ENCODE peak calls at places on chromosomes 11 and 22, in eight cellular contexts. Y is ovary; M is CD8-positive, alpha-beta T cell; O is heart left ventricle; P is spleen; Z is Caco-2; W is psoas muscle; S is pancreas. D is an unnamed sample.

GRCh38 chr11:15605094-15605493 is 490.4 kb downstream of the INSC start:
- DNase-seq in Y (no peak), M (no peak), O (peak; percentile 42), P (no peak), Z (no peak), W (no peak), S (no peak), D (peak; percentile 10)

GRCh38 chr11:123363556-123363955 is 66.5 kb upstream of the GRAMD1B start:
- DNase-seq in Y (no peak), M (no peak), O (peak; percentile 43), P (no peak), Z (no peak), W (no peak), S (no peak), D (no peak)

GRCh38 chr11:130156108-130157022 is 3.2 kb upstream of the ST14 start:
- DNase-seq in Y (no peak), M (no peak), O (no peak), P (no peak), Z (no peak), W (no peak), S (no peak), D (peak; percentile 45)

GRCh38 chr11:1298695-1299492 is 10.5 kb downstream of the TOLLIP start:
- DNase-seq in Y (peak; percentile 73), M (no peak), O (peak; percentile 49), P (peak; percentile 90), Z (peak; percentile 91), W (peak; percentile 94), S (peak; percentile 82), D (peak; percentile 83)

GRCh38 chr22:50576070-50576469 is 2.2 kb downstream of the CPT1B start:
- DNase-seq in Y (no peak), M (no peak), O (no peak), P (no peak), Z (peak; percentile 67), W (no peak), S (no peak), D (no peak)

GRCh38 chr11:134665571-134666268 is 253.7 kb upstream of the B3GAT1 start:
- DNase-seq in Y (no peak), M (no peak), O (no peak), P (no peak), Z (no peak), W (no peak), S (peak; percentile 28), D (no peak)

GRCh38 chr11:133946541-133947297 is 10.0 kb downstream of the IGSF9B start:
- DNase-seq in Y (no peak), M (no peak), O (peak; percentile 62), P (peak; percentile 69), Z (no peak), W (no peak), S (peak; percentile 47), D (no peak)

GRCh38 chr11:116853461-116854073 is 16.1 kb upstream of the APOA1 start:
- DNase-seq in Y (no peak), M (peak; percentile 32), O (no peak), P (no peak), Z (no peak), W (no peak), S (no peak), D (no peak)

GRCh38 chr22:48490513-48491411 is 1336.9 kb downstream of the BRD1 start:
- DNase-seq in Y (no peak), M (no peak), O (no peak), P (peak; percentile 52), Z (no peak), W (no peak), S (peak; percentile 54), D (no peak)

GRCh38 chr11:57240757-57241156 is 3.7 kb upstream of the APLNR start:
- DNase-seq in Y (no peak), M (no peak), O (no peak), P (no peak), Z (no peak), W (no peak), S (no peak), D (no peak)

GRCh38 chr22:31082606-31083376 is 1.7 kb downstream of the SMTN start:
- DNase-seq in Y (peak; percentile 71), M (peak; percentile 21), O (peak; percentile 86), P (peak; percentile 82), Z (peak; percentile 83), W (peak; percentile 83), S (peak; percentile 75), D (peak; percentile 86)

GRCh38 chr11:47376183-47376542 is 2.2 kb downstream of the SPI1 start:
- DNase-seq in Y (no peak), M (no peak), O (no peak), P (peak; percentile 76), Z (no peak), W (no peak), S (no peak), D (no peak)

GRCh38 chr11:65920035-65920802 is 993 bp downstream of the DRAP1 start:
- DNase-seq in Y (peak; percentile 54), M (no peak), O (peak; percentile 13), P (peak; percentile 87), Z (no peak), W (no peak), S (no peak), D (peak; percentile 42)

GRCh38 chr22:29079218-29079901 is 6.5 kb downstream of the KREMEN1 start:
- DNase-seq in Y (no peak), M (no peak), O (no peak), P (no peak), Z (no peak), W (no peak), S (no peak), D (peak; percentile 75)

GRCh38 chr11:121801796-121802195 is 314.2 kb downstream of the BLID start:
- DNase-seq in Y (no peak), M (no peak), O (no peak), P (no peak), Z (no peak), W (no peak), S (no peak), D (no peak)

GRCh38 chr11:124643605-124644425 is 21.2 kb downstream of the TBRG1 start:
- DNase-seq in Y (no peak), M (no peak), O (no peak), P (no peak), Z (no peak), W (no peak), S (no peak), D (no peak)

DNA sequence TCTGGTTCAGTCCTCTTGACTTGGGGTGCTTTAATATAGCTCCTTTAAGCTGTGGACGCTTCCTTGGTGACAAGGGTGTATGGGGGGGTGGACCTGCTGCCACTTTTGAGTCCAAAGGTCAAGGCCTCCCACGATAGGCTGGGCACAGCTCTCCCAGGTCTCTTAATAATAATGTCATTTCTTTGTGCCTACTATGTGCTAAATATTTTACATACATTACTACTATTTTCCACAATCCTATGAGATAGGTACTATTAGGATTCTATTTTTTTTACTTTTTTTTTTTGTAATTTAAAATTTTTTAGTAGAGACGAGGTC is 304 bp upstream of the UCP3 start:
- DNase-seq in Y (no peak), M (no peak), O (no peak), P (no peak), Z (no peak), W (no peak), S (no peak), D (no peak)
- H3K4me1 ChIP-seq in Y (no peaks in the 10 kb centered on the region), M (peaks cover 100% of the 10 kb centered on the region), O (peaks cover 22% of the 10 kb centered on the region), P (peaks cover 21% of the 10 kb centered on the region), Z (peaks cover 6% of the 10 kb centered on the region), W (peaks cover 46% of the 10 kb centered on the region), S (no peaks in the 10 kb centered on the region), D (no peaks in the 10 kb centered on the region)

DNA sequence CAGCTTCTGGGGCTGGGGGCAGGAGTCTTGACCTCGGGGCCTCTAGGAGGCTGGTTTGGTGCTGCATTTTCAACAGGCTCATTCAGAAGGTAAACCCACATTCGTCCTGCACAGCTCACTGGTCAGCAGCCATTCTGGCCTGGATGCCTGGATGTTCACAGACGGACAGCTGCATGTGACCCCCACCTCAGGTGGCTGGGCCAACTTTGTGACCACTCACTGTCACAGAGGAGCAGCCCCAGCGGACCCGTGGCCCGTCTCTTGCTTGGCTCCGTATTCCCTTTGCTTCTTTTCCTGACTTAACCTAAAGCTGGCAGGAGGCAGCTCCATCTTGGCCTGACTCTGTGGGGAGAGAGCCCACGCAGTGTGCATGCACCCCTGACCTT is 8.2 kb downstream of the DGCR8 start:
- DNase-seq in Y (no peak), M (no peak), O (no peak), P (peak; percentile 51), Z (no peak), W (no peak), S (no peak), D (peak; percentile 14)
- H3K4me1 ChIP-seq in Y (peaks cover 9% of the 10 kb centered on the region), M (peaks cover 47% of the 10 kb centered on the region), O (peaks cover 14% of the 10 kb centered on the region), P (peaks cover 23% of the 10 kb centered on the region), Z (peaks cover 2% of the 10 kb centered on the region), W (peaks cover 24% of the 10 kb centered on the region), S (peaks cover 8% of the 10 kb centered on the region), D (peaks cover 3% of the 10 kb centered on the region)

GRCh38 chr11:58912124-58912523 is 27.2 kb upstream of the GLYATL1 start:
- DNase-seq in Y (no peak), M (no peak), O (no peak), P (no peak), Z (no peak), W (no peak), S (no peak), D (no peak)

GRCh38 chr11:58913685-58914084 is 25.6 kb upstream of the GLYATL1 start:
- DNase-seq in Y (no peak), M (no peak), O (no peak), P (no peak), Z (no peak), W (no peak), S (no peak), D (no peak)

GRCh38 chr11:58916637-58917036 is 22.7 kb upstream of the GLYATL1 start:
- DNase-seq in Y (no peak), M (no peak), O (no peak), P (no peak), Z (no peak), W (no peak), S (no peak), D (no peak)

GRCh38 chr11:58917159-58917765 is 22.0 kb upstream of the GLYATL1 start:
- DNase-seq in Y (no peak), M (no peak), O (no peak), P (no peak), Z (no peak), W (no peak), S (no peak), D (no peak)

DNA sequence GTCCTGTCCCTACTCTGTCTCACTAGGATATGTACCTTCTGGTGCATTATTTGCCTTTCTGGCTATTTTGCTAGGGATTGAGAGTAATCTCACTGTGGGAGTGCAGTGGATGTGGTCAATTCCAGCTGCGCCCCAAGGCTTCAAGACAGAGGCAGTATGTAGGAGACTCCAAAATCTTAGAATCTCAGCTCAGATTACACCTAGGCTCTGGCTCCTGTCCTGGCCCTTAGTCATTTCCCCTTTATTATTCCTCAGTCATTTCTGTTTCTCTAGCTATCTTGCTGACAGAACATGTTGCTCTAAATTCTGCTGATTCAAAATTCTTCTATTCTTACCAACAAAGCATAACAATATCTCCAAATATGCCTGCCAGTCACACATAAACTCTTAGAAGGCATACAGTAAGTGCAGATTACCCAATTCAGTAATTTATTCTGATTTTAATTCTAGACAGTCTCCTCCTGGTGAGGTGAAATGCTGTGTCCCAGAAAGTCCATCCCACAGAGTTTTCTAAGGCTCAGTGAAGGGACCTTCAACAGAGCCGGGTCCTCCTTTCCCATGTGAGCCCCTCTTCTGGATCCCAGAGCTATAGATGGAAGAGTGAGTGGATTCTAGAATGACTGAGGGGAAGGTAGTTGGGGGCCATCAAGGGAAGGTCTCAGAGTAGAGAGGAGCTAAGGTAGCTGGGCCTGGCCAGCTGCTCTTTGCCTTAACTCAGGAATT is 24.3 kb upstream of the GLYATL1 start:
- DNase-seq in Y (no peak), M (no peak), O (no peak), P (no peak), Z (no peak), W (no peak), S (no peak), D (no peak)
- H3K4me1 ChIP-seq in Y (no peaks in the 10 kb centered on the region), M (no peaks in the 10 kb centered on the region), O (no peaks in the 10 kb centered on the region), P (no peaks in the 10 kb centered on the region), Z (peaks cover 11% of the 10 kb centered on the region), W (no peaks in the 10 kb centered on the region), S (no peaks in the 10 kb centered on the region), D (no peaks in the 10 kb centered on the region)

GRCh38 chr11:26847459-26847858 is 125.6 kb upstream of the SLC5A12 start:
- DNase-seq in Y (no peak), M (no peak), O (no peak), P (no peak), Z (no peak), W (no peak), S (no peak), D (no peak)
- H3K4me1 ChIP-seq in Y (no peaks in the 10 kb centered on the region), M (no peaks in the 10 kb centered on the region), O (peaks cover 5% of the 10 kb centered on the region), P (no peaks in the 10 kb centered on the region), Z (no peaks in the 10 kb centered on the region), W (no peaks in the 10 kb centered on the region), S (no peaks in the 10 kb centered on the region), D (no peaks in the 10 kb centered on the region)